ENCODE peak calls at places on chromosomes 13 and 19, in five cellular contexts. Y is trophoblast cell, W is K562, A is fibroblast of lung, X is colonic mucosa. G is an unnamed sample.

GRCh38 chr19:45187421-45188100 is 9.0 kb downstream of the BLOC1S3 start:
- DNase-seq in Y (peak; percentile 64), W (peak; percentile 64), A (no peak), X (no peak), G (no peak)

GRCh38 chr13:41751277-41751676 is 209.6 kb downstream of the VWA8 start:
- DNase-seq in Y (peak; percentile 33), W (peak; percentile 25), A (peak; percentile 59), X (no peak), G (no peak)

GRCh38 chr13:45372189-45373115 is 31.5 kb upstream of the TPT1 start:
- DNase-seq in Y (no peak), W (no peak), A (peak; percentile 23), X (no peak), G (no peak)

GRCh38 chr13:77022341-77022740 is 4.6 kb downstream of the FBXL3 start:
- DNase-seq in Y (peak; percentile 29), W (no peak), A (no peak), X (no peak), G (no peak)

GRCh38 chr13:19604306-19604705 is 29.2 kb upstream of the MPHOSPH8 start:
- DNase-seq in Y (no peak), W (no peak), A (no peak), X (no peak), G (no peak)

GRCh38 chr19:41299755-41300089 is 10.2 kb upstream of the CCDC97 start:
- DNase-seq in Y (peak; percentile 58), W (no peak), A (peak; percentile 87), X (no peak), G (no peak)

GRCh38 chr13:75326173-75327131 is 155.5 kb downstream of the TBC1D4 start:
- DNase-seq in Y (peak; percentile 31), W (peak; percentile 33), A (peak; percentile 32), X (no peak), G (peak; percentile 99)

GRCh38 chr13:102555914-102556553 is 40.8 kb upstream of the TPP2 start:
- DNase-seq in Y (peak; percentile 72), W (peak; percentile 8), A (peak; percentile 56), X (no peak), G (no peak)

GRCh38 chr13:95902736-95903135 is 150.5 kb downstream of the UGGT2 start:
- DNase-seq in Y (no peak), W (no peak), A (no peak), X (no peak), G (no peak)

GRCh38 chr13:34587586-34587985 is 354.5 kb upstream of the NBEA start:
- DNase-seq in Y (no peak), W (no peak), A (no peak), X (no peak), G (peak; percentile 14)

GRCh38 chr19:45424191-45425058 is 708 bp upstream of the ERCC1 start:
- DNase-seq in Y (peak; percentile 83), W (peak; percentile 69), A (peak; percentile 92), X (peak; percentile 70), G (no peak)

GRCh38 chr19:53517114-53517741 is 20.7 kb upstream of the ZNF331 start:
- DNase-seq in Y (no peak), W (no peak), A (no peak), X (no peak), G (no peak)

GRCh38 chr13:48072304-48072703 is 22.6 kb downstream of the MED4 start:
- DNase-seq in Y (no peak), W (no peak), A (no peak), X (no peak), G (no peak)

GRCh38 chr13:82675024-82675423 is 1207.2 kb downstream of the SLITRK1 start:
- DNase-seq in Y (no peak), W (no peak), A (no peak), X (no peak), G (no peak)

GRCh38 chr13:107373551-107373950 is 805.6 kb upstream of the ARGLU1 start:
- DNase-seq in Y (peak; percentile 24), W (no peak), A (peak; percentile 91), X (no peak), G (no peak)

GRCh38 chr19:5564930-5565329 is 2.8 kb downstream of the TINCR start:
- DNase-seq in Y (peak; percentile 57), W (no peak), A (no peak), X (no peak), G (no peak)

GRCh38 chr19:5571777-5572176 is 4.0 kb upstream of the TINCR start:
- DNase-seq in Y (no peak), W (no peak), A (no peak), X (no peak), G (no peak)

GRCh38 chr19:5567360-5567970 is at the start of gene TINCR:
- DNase-seq in Y (peak; percentile 37), W (no peak), A (no peak), X (no peak), G (no peak)

GRCh38 chr19:5563941-5564612 is 3.7 kb downstream of the TINCR start:
- DNase-seq in Y (peak; percentile 99), W (no peak), A (no peak), X (no peak), G (no peak)

GRCh38 chr19:5567971-5568407 is 236 bp upstream of the TINCR start:
- DNase-seq in Y (peak; percentile 89), W (no peak), A (no peak), X (no peak), G (no peak)
- H3K9ac ChIP-seq in Y (no peak overlapping the region), W (no peak overlapping the region), A (no peak overlapping the region), X (no peak overlapping the region), G (no peak overlapping the region)

GRCh38 chr19:55647732-55648656 is at the start of gene CCDC106:
- DNase-seq in Y (peak; percentile 44), W (peak; percentile 86), A (peak; percentile 75), X (peak; percentile 63), G (no peak)
- H3K9ac ChIP-seq in Y (peak within 1 kb of the TSS; percentile 97), W (peak within 1 kb of the TSS; percentile 89), A (peak within 1 kb of the TSS; percentile 61), X (peak within 1 kb of the TSS; percentile 74), G (peak within 1 kb of the TSS; percentile 96)

GRCh38 chr13:109110159-109110558 is 480.7 kb downstream of the MYO16 start:
- DNase-seq in Y (no peak), W (no peak), A (no peak), X (no peak), G (no peak)

GRCh38 chr13:109111141-109111540 is 481.7 kb downstream of the MYO16 start:
- DNase-seq in Y (no peak), W (no peak), A (no peak), X (no peak), G (no peak)

GRCh38 chr13:109101550-109102144 is 472.2 kb downstream of the MYO16 start:
- DNase-seq in Y (no peak), W (no peak), A (no peak), X (no peak), G (no peak)

GRCh38 chr13:109100705-109101104 is 471.3 kb downstream of the MYO16 start:
- DNase-seq in Y (peak; percentile 4), W (no peak), A (no peak), X (no peak), G (no peak)

GRCh38 chr13:109105899-109106298 is 476.5 kb downstream of the MYO16 start:
- DNase-seq in Y (no peak), W (no peak), A (peak; percentile 21), X (no peak), G (no peak)
- H3K9ac ChIP-seq in Y (no peak overlapping the region), W (no peak overlapping the region), A (no peak overlapping the region), X (no peak overlapping the region), G (no peak overlapping the region)

GRCh38 chr13:30120133-30120822 is 187.1 kb downstream of the KATNAL1 start:
- DNase-seq in Y (no peak), W (no peak), A (no peak), X (no peak), G (no peak)
- H3K9ac ChIP-seq in Y (peak overlapping the region; percentile 11), W (no peak overlapping the region), A (no peak overlapping the region), X (no peak overlapping the region), G (peak overlapping the region; percentile 37)

GRCh38 chr19:5803441-5803751 is 1.5 kb upstream of the NRTN start:
- DNase-seq in Y (no peak), W (no peak), A (no peak), X (no peak), G (no peak)

GRCh38 chr19:5804516-5805464 is at the start of gene NRTN:
- DNase-seq in Y (peak; percentile 19), W (peak; percentile 86), A (no peak), X (peak; percentile 67), G (no peak)

GRCh38 chr19:5801796-5802616 is 2.9 kb upstream of the NRTN start:
- DNase-seq in Y (no peak), W (peak; percentile 75), A (peak; percentile 23), X (no peak), G (no peak)

GRCh38 chr19:5805465-5806132 is 732 bp downstream of the NRTN start:
- DNase-seq in Y (peak; percentile 73), W (peak; percentile 88), A (peak; percentile 23), X (peak; percentile 79), G (no peak)

GRCh38 chr19:5803752-5804515 is 933 bp upstream of the NRTN start:
- DNase-seq in Y (peak; percentile 92), W (peak; percentile 94), A (peak; percentile 78), X (peak; percentile 94), G (no peak)
- H3K9ac ChIP-seq in Y (peak overlapping the region; percentile 15), W (peak overlapping the region; percentile 27), A (no peak overlapping the region), X (peak overlapping the region; percentile 9), G (peak overlapping the region; percentile 59)

GRCh38 chr13:30738526-30738925 is 3.2 kb downstream of the ALOX5AP start:
- DNase-seq in Y (peak; percentile 59), W (no peak), A (no peak), X (no peak), G (no peak)
- H3K9ac ChIP-seq in Y (no peak overlapping the region), W (no peak overlapping the region), A (no peak overlapping the region), X (no peak overlapping the region), G (no peak overlapping the region)

GRCh38 chr13:80888421-80888820 is 547.5 kb upstream of the SPRY2 start:
- DNase-seq in Y (no peak), W (no peak), A (no peak), X (no peak), G (no peak)
- H3K9ac ChIP-seq in Y (no peak overlapping the region), W (no peak overlapping the region), A (no peak overlapping the region), X (no peak overlapping the region), G (no peak overlapping the region)

GRCh38 chr19:46955813-46956371 is 63.7 kb upstream of the NPAS1 start:
- DNase-seq in Y (no peak), W (no peak), A (no peak), X (no peak), G (no peak)

GRCh38 chr19:46954502-46955004 is 65.1 kb upstream of the NPAS1 start:
- DNase-seq in Y (no peak), W (no peak), A (no peak), X (no peak), G (no peak)

GRCh38 chr19:46952874-46953273 is 66.8 kb upstream of the NPAS1 start:
- DNase-seq in Y (no peak), W (no peak), A (no peak), X (no peak), G (no peak)

GRCh38 chr19:46953955-46954501 is 65.6 kb upstream of the NPAS1 start:
- DNase-seq in Y (no peak), W (no peak), A (no peak), X (no peak), G (no peak)

GRCh38 chr19:46955114-46955812 is 64.4 kb upstream of the NPAS1 start:
- DNase-seq in Y (no peak), W (peak; percentile 38), A (no peak), X (no peak), G (peak; percentile 37)
- H3K9ac ChIP-seq in Y (no peak overlapping the region), W (peak overlapping the region; percentile 70), A (no peak overlapping the region), X (peak overlapping the region; percentile 66), G (peak overlapping the region; percentile 35)

G was measured in SK-N-MC.